ENCODE peak calls at places on chromosomes 11 and 22, in four cellular contexts. P, E, V and F are unnamed samples.

GRCh38 chr11:3095712-3096361 is 38.6 kb upstream of the CARS1 start:
- DNase-seq in P (no peak), E (no peak), V (peak), F (no peak)

GRCh38 chr11:36010010-36010740 is 66.3 kb downstream of the LDLRAD3 start:
- DNase-seq in P (no peak), E (no peak), V (peak), F (no peak)

GRCh38 chr11:126303623-126304456 is at the start of gene DCPS:
- DNase-seq in P (peak), E (peak), V (peak), F (no peak)

GRCh38 chr11:132347156-132348090 is 977.0 kb downstream of the NTM start:
- DNase-seq in P (no peak), E (no peak), V (no peak), F (no peak)

GRCh38 chr11:66362481-66363147 is 8.9 kb downstream of the SLC29A2 start:
- DNase-seq in P (no peak), E (no peak), V (no peak), F (no peak)

GRCh38 chr22:31148953-31149627 is 8.8 kb upstream of the PLA2G3 start:
- DNase-seq in P (peak), E (peak), V (peak), F (no peak)

GRCh38 chr11:8063319-8063718 is 17.7 kb upstream of the TUB start:
- DNase-seq in P (no peak), E (no peak), V (no peak), F (no peak)

GRCh38 chr11:62592989-62593421 is 1.7 kb upstream of the TUT1 start:
- DNase-seq in P (no peak), E (no peak), V (no peak), F (no peak)

GRCh38 chr11:3215346-3216026 is 3.1 kb downstream of the MRGPRG start:
- DNase-seq in P (no peak), E (no peak), V (no peak), F (no peak)

GRCh38 chr11:91041626-91042025 is 818.8 kb upstream of the CHORDC1 start:
- DNase-seq in P (no peak), E (no peak), V (no peak), F (no peak)

GRCh38 chr11:62540804-62541671 is 5.6 kb downstream of the AHNAK start:
- DNase-seq in P (no peak), E (no peak), V (no peak), F (no peak)

DNA sequence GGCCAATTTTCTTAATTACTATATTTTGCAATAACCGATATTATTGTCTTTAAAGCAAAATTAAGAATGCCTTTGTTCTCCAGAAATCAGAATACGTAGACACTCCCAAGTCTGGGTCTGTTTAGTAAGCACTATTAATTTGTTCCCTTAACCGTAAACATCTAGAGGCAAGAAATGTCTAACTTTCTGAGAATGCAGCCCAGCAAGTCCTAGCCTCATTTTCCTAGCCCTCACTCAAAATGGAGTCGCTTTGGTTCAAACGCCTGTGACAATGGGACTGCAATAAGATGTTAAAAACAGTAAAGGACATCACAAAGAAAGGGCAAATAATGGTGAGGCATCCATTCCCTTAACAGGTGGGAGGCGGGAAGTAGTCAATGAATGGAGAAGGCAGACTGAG is 280.7 kb downstream of the DLG2 start:
- DNase-seq in P (no peak), E (no peak), V (no peak), F (no peak)
- H3K4me3 ChIP-seq in P (no peak), E (no peak), V (no peak), F (no peak)

DNA sequence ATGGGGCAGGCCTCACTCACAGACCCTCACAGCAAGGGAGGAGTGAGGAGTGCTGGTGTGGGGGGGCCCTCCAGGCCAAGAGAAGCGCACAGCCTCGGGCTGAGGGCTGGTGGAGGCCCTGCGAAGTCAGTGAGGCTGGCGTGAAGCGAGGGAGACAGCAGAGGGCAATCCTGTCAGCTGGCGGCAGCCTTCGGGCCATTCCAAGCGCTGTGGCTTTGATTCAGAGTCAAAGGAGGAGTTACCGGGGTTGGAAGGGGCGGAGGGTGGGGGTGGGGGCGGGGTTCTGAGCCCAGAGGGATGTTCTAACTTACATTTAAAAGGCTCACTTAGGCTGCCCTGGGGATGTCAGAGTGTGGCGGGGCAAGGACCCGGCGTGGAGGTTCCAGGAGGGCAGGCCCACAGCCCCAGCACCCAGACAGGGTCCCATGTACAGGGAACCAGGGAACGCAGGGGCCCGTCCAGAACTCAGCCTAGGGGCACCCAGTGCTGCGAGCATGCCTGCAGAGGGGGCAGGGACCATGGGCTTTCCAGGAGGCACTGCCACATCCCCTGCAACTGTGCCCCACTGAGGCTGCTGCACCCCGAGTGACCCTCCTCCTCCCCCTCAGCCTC is 39.5 kb upstream of the TTLL12 start:
- DNase-seq in P (no peak), E (no peak), V (peak), F (no peak)
- TF ChIP-seq CTCF in P (no peak), E (no peak), V (no peak), F (peak)

DNA sequence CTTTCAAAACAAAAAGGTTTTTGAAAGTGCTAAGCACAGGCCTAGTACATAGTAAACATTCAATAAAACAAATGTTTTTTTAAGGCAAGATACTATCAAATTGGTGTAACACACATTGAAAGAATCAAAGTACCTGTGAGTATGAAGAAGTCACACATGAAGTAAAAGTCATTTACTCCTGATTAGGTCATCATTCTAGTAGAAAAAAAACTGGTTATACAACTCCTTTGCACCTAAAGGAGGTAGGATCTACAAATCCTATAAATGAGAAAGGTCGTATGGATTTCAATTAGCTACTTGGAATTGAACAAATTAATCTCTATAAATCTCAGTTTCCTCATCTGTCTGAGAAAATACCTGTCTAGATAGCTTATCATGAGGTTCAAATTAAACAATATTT is 80.8 kb downstream of the SIK3 start:
- DNase-seq in P (no peak), E (no peak), V (no peak), F (no peak)
- H3K4me3 ChIP-seq in P (no peak), E (no peak), V (no peak), F (no peak)

DNA sequence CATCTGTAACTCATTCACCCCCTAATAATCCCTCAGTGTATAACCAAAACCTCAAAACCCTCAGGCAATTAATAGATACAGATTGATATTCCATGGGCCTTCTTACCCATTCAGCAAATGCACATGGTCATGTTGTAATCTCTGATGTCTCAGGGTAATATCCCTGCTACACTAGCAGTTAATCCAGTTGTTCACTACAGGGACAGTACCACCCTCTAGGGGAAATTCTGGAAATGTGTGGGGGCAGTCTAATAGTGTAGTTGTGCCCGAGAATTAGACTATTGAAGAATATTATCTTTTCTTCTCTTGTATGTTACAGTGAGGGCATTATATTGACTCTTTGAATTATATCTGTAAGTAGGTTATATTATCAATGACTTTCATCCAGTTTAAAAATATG is 175.4 kb downstream of the CWF19L2 start:
- DNase-seq in P (no peak), E (no peak), V (no peak), F (no peak)
- TF ChIP-seq CTCF in P (no peak), E (no peak), V (no peak), F (no peak)

GRCh38 chr11:129374081-129374992 is 1.3 kb upstream of the BARX2 start:
- DNase-seq in P (no peak), E (peak), V (no peak), F (no peak)
- H3K4me3 ChIP-seq in P (peak), E (peak), V (no peak), F (peak)

GRCh38 chr11:86571273-86571948 is 101.0 kb downstream of the ME3 start:
- DNase-seq in P (no peak), E (peak), V (no peak), F (no peak)
- TF ChIP-seq CTCF in P (no peak), E (peak), V (peak), F (peak)

GRCh38 chr11:130798280-130798679 is 118.0 kb downstream of the SNX19 start:
- DNase-seq in P (no peak), E (peak), V (peak), F (peak)

GRCh38 chr11:130801287-130802146 is 114.8 kb downstream of the SNX19 start:
- DNase-seq in P (no peak), E (no peak), V (peak), F (no peak)

GRCh38 chr11:130798801-130799200 is 117.5 kb downstream of the SNX19 start:
- DNase-seq in P (no peak), E (no peak), V (no peak), F (no peak)

GRCh38 chr11:130802567-130802966 is 113.7 kb downstream of the SNX19 start:
- DNase-seq in P (no peak), E (no peak), V (no peak), F (no peak)

GRCh38 chr11:130796828-130797227 is 119.5 kb downstream of the SNX19 start:
- DNase-seq in P (no peak), E (no peak), V (no peak), F (no peak)
- H3K4me3 ChIP-seq in P (no peak), E (no peak), V (no peak), F (no peak)

GRCh38 chr11:22173532-22173931 is 19.4 kb upstream of the ANO5 start:
- DNase-seq in P (no peak), E (no peak), V (no peak), F (no peak)

GRCh38 chr11:22165799-22166548 is 26.9 kb upstream of the ANO5 start:
- DNase-seq in P (no peak), E (no peak), V (no peak), F (no peak)

GRCh38 chr11:22165087-22165486 is 27.8 kb upstream of the ANO5 start:
- DNase-seq in P (no peak), E (no peak), V (no peak), F (no peak)

GRCh38 chr11:22169833-22170232 is 23.1 kb upstream of the ANO5 start:
- DNase-seq in P (no peak), E (peak), V (no peak), F (no peak)
- TF ChIP-seq CTCF in P (no peak), E (peak), V (peak), F (no peak)

GRCh38 chr11:64859542-64860414 is 15.3 kb upstream of the CDC42BPG start:
- DNase-seq in P (no peak), E (no peak), V (no peak), F (no peak)

GRCh38 chr11:64856382-64857227 is 12.2 kb upstream of the CDC42BPG start:
- DNase-seq in P (peak), E (peak), V (peak), F (no peak)

GRCh38 chr11:64861227-64861970 is 16.9 kb upstream of the CDC42BPG start:
- DNase-seq in P (no peak), E (no peak), V (no peak), F (no peak)

GRCh38 chr11:64857485-64857884 is 13.0 kb upstream of the CDC42BPG start:
- DNase-seq in P (no peak), E (no peak), V (no peak), F (no peak)

DNA sequence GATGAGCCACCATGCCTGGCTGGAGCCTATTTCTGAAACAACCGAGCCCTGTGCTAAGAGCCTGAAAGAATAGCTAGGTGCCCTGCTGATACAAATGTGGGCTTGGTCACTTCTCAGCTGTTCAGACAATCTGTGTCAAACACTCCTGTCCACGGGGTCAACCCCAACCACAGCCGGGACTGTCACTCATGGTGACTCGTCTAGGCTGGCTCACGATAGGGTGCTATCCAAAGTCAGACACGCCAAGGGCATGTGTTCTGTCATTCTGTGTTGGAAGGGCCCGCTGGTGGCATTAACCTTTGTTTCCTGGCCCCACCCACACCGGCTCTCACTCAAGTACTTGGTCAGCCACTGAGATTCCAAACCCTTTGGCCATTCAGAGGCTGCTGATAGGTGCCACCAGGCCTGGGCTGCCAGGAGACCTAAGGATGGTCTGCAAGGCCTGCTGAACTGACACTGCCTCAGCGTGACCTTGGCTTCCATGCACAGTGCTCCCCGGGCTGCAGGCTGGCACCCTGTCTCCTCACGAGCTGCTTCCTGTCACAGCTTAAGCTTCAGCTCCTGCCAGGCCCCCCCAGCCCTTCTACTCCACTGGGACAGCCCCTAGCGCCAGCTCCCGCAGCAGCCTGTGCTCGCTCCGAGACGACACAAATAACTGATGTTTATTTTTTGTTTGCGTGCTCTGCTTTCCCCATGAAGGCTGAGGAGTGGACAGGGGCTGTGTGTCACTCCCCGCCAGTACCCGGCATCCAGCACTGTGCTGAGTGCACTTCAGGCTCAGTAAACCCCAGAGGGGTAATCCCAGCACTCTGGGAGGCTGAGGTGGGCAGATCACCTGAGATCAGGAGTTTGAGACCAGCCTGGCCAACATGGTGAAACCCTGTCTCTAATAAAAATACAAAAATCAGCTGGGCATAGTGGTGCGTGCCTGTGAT is 14.3 kb upstream of the CDC42BPG start:
- DNase-seq in P (no peak), E (no peak), V (no peak), F (no peak)
- H3K4me3 ChIP-seq in P (no peak), E (no peak), V (no peak), F (no peak)

DNA sequence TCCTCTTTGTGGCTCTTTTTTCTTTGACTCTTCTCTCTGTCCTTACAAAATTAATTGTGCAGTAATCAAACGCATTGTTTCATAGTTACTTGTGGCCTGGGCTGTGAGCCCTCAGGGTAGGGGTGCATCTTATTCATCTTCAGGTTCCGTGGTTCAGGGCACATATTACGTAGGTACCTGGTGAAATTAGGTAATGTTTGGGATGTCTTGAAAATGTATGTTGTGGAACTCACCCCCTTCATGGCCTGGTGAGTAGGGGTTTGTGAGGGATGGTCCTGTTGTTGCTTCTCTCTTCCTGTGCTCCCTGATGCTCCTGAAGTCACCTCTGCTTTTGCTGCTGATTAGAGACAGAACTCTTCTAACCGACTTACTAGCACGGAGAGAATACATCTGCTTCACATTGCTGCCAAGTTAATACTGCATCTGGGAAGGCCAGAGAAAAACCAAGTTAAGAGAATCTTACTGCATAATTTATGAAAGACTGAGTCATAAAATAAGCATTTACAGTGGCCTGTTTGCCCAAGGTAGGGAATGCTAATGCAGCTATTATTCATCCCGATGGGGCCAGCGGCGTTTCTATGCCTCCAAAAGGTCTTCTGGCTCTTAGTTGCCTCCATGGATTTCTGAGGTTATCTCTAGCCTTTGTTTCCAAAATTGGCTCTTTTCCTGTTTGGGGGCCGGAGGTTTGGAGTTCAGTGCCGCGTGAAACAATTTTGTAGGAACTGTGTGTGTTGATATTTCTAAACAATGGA is 66.9 kb downstream of the TBC1D22A start:
- DNase-seq in P (no peak), E (peak), V (peak), F (peak)
- TF ChIP-seq CTCF in P (no peak), E (no peak), V (no peak), F (no peak)